ENCODE peak calls at places on chromosomes 6 and 20, in seven cellular contexts. F, L, M, Z, N, W and I are unnamed samples.

GRCh38 chr20:62201173-62202082 is 18.6 kb downstream of the MTG2 start:
- DNase-seq in Z (peak; percentile 82), N (peak; percentile 45), F (no peak), M (no peak), L (no peak), W (no peak), I (no peak)

GRCh38 chr6:40719671-40720374 is 132.7 kb upstream of the LRFN2 start:
- DNase-seq in N (peak; percentile 61), W (no peak), F (no peak), Z (no peak), M (peak; percentile 50), L (no peak), I (no peak)

GRCh38 chr6:4103929-4104328 is 25.0 kb upstream of the FAM217A start:
- DNase-seq in F (no peak), M (no peak), W (no peak), N (no peak), Z (no peak), L (no peak), I (no peak)

GRCh38 chr20:41245086-41245707 is 72.3 kb downstream of the ZHX3 start:
- DNase-seq in M (peak; percentile 42), F (no peak), L (no peak), Z (no peak), W (peak; percentile 45), N (no peak), I (no peak)

GRCh38 chr6:132272776-132273175 is 128.5 kb downstream of the MOXD1 start:
- DNase-seq in F (no peak), L (no peak), M (no peak), N (no peak), W (no peak), Z (no peak), I (no peak)

GRCh38 chr20:34516874-34517542 is 786 bp downstream of the DYNLRB1 start:
- DNase-seq in F (peak; percentile 29), N (peak; percentile 34), Z (peak; percentile 61), W (no peak), M (no peak), L (no peak), I (no peak)

GRCh38 chr6:53956068-53956711 is 155.1 kb upstream of the MLIP start:
- DNase-seq in W (peak; percentile 26), F (peak; percentile 84), Z (peak; percentile 83), L (peak; percentile 74), N (peak; percentile 64), M (peak; percentile 70), I (peak; percentile 73)

GRCh38 chr6:150191809-150192208 is 49.0 kb downstream of the PPP1R14C start:
- DNase-seq in F (no peak), L (peak; percentile 36), Z (no peak), M (peak; percentile 16), W (no peak), N (no peak), I (no peak)

GRCh38 chr6:90715093-90715655 is 128.3 kb upstream of the MAP3K7 start:
- DNase-seq in L (no peak), N (no peak), M (peak; percentile 84), F (no peak), W (no peak), Z (no peak), I (no peak)

GRCh38 chr6:37665309-37665708 is 32.4 kb downstream of the MDGA1 start:
- DNase-seq in Z (no peak), L (no peak), W (no peak), M (no peak), N (peak; percentile 61), F (no peak), I (no peak)

GRCh38 chr20:63037669-63038268 is 31.0 kb upstream of the BHLHE23 start:
- DNase-seq in F (no peak), L (no peak), Z (no peak), N (peak; percentile 4), M (no peak), W (no peak), I (no peak)

GRCh38 chr20:35327074-35327976 is 35.1 kb upstream of the FAM83C start:
- DNase-seq in M (peak; percentile 46), Z (peak; percentile 85), N (no peak), F (peak; percentile 81), L (peak; percentile 76), W (no peak), I (peak; percentile 58)

GRCh38 chr6:3237761-3238662 is 10.6 kb upstream of the TUBB2B start:
- DNase-seq in M (no peak), W (no peak), L (no peak), F (no peak), N (no peak), Z (no peak), I (no peak)

GRCh38 chr20:48722002-48722731 is 105.6 kb downstream of the PREX1 start:
- DNase-seq in L (no peak), N (no peak), F (peak; percentile 33), W (no peak), Z (peak; percentile 82), M (peak; percentile 32), I (peak; percentile 70)

GRCh38 chr6:40627316-40627715 is 40.2 kb upstream of the LRFN2 start:
- DNase-seq in F (no peak), M (no peak), L (no peak), Z (no peak), W (no peak), N (peak; percentile 79), I (no peak)

GRCh38 chr6:25883536-25883935 is 9.5 kb upstream of the SLC17A3 start:
- DNase-seq in Z (no peak), M (no peak), L (no peak), F (no peak), W (no peak), N (no peak), I (no peak)

GRCh38 chr6:35084041-35084491 is 57.1 kb downstream of the TCP11 start:
- DNase-seq in W (no peak), L (no peak), F (peak; percentile 21), N (peak; percentile 69), Z (peak; percentile 42), M (no peak), I (no peak)

GRCh38 chr20:32574296-32575226 is 10.6 kb downstream of the NOL4L start:
- DNase-seq in F (no peak), Z (no peak), N (no peak), W (no peak), M (peak; percentile 88), L (peak; percentile 69), I (peak; percentile 85)

GRCh38 chr6:148269386-148269785 is 73.3 kb upstream of the SASH1 start:
- DNase-seq in N (no peak), W (no peak), F (no peak), L (no peak), M (no peak), Z (no peak), I (no peak)

GRCh38 chr6:53605543-53606235 is 59.9 kb downstream of the KLHL31 start:
- DNase-seq in M (no peak), F (no peak), W (no peak), N (no peak), Z (no peak), L (no peak), I (no peak)

GRCh38 chr6:51618563-51618962 is 468.9 kb downstream of the PKHD1 start:
- DNase-seq in W (no peak), M (no peak), Z (no peak), N (no peak), L (peak; percentile 15), F (no peak), I (no peak)

GRCh38 chr20:2032168-2032567 is 38.3 kb upstream of the PDYN start:
- DNase-seq in L (no peak), Z (no peak), N (no peak), M (no peak), W (no peak), F (no peak), I (no peak)

GRCh38 chr6:5302995-5303622 is 41.8 kb downstream of the FARS2 start:
- DNase-seq in M (peak; percentile 5), Z (peak; percentile 81), W (no peak), L (peak; percentile 52), N (peak; percentile 62), F (peak; percentile 55), I (no peak)

GRCh38 chr6:37111156-37111461 is 58.8 kb upstream of the PIM1 start:
- DNase-seq in N (no peak), F (no peak), Z (no peak), M (no peak), W (no peak), L (no peak), I (no peak)

GRCh38 chr6:101847690-101848089 is 454.2 kb downstream of the GRIK2 start:
- DNase-seq in W (no peak), M (no peak), Z (no peak), L (no peak), F (no peak), N (no peak), I (no peak)

GRCh38 chr6:30717129-30717844 is at the start of gene MDC1:
- DNase-seq in M (peak; percentile 100), F (peak; percentile 99), N (peak; percentile 99), L (peak; percentile 100), Z (peak; percentile 100), W (peak; percentile 100), I (peak; percentile 100)
- TF ChIP-seq CTCF in M (peak; percentile 29), F (peak; percentile 79), N (peak; percentile 40), L (no peak), Z (peak; percentile 59), W (peak; percentile 28), I (peak; percentile 66)

DNA sequence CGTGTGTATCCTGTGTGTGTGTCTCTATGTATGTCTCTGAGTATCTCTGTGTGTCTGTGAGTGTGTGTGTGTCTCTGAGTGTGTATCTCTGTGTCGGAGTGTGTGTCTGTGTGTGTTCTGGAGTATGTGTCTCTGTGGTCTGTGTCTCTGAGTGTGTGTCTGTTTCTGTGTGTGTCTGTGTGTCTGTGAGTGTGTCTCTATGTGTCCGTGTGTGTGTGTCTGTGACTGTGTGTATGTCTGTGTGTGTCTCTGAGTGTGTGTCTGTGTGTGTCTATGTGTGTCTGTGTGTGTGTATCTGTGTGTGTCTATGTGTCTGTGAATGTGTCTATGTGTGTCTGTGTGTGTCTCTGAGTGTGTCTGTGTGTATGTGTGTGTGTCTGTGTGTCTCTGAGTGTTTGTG is 73.4 kb downstream of the SRC start:
- DNase-seq in Z (no peak), L (no peak), N (no peak), W (no peak), F (no peak), M (no peak), I (no peak)
- H3K4me1 ChIP-seq in Z (no peaks in the 10 kb centered on the region), L (no peaks in the 10 kb centered on the region), N (no peaks in the 10 kb centered on the region), W (no peaks in the 10 kb centered on the region), F (no peaks in the 10 kb centered on the region), M (no peaks in the 10 kb centered on the region), I (no peaks in the 10 kb centered on the region)

GRCh38 chr6:107275330-107275865 is 160.1 kb upstream of the BEND3 start:
- DNase-seq in Z (no peak), F (no peak), N (peak; percentile 30), L (peak; percentile 10), W (no peak), M (peak; percentile 12), I (no peak)

GRCh38 chr6:107284805-107285204 is 169.5 kb upstream of the BEND3 start:
- DNase-seq in Z (no peak), N (no peak), W (no peak), L (no peak), M (no peak), F (no peak), I (no peak)

GRCh38 chr6:107280791-107281190 is 165.5 kb upstream of the BEND3 start:
- DNase-seq in Z (no peak), F (no peak), M (no peak), L (no peak), W (no peak), N (no peak), I (no peak)
- TF ChIP-seq CTCF in Z (no peak), F (no peak), M (no peak), L (no peak), W (no peak), N (no peak), I (no peak)

DNA sequence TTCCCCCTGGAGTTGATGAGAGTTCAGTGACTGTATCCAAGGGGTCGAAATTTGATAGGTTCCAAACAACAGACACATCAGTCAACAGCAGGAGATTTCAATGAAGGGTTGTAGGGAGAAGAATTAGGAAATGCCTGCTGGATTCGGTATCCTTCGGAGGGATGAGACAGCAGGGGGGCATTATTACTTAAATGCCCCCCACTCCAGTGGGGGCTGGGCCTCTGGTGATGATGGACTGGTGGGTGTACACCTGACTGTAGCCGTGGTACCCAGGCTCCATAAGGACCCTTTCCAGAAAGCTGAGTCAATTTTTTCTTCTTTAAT is 41.2 kb downstream of the ZMYND8 start:
- DNase-seq in W (no peak), N (no peak), Z (no peak), L (peak; percentile 54), F (no peak), M (peak; percentile 38), I (no peak)
- H3K4me1 ChIP-seq in W (peaks cover 36% of the 10 kb centered on the region), N (peaks cover 15% of the 10 kb centered on the region), Z (peaks cover 42% of the 10 kb centered on the region), L (peaks cover 70% of the 10 kb centered on the region), F (peaks cover 61% of the 10 kb centered on the region), M (peaks cover 43% of the 10 kb centered on the region), I (peaks cover 58% of the 10 kb centered on the region)